ENCODE peak calls at places on chromosomes 12 and 14, in four cellular contexts. X, T, Y and I are unnamed samples.

GRCh38 chr12:105766029-105766428 is 372.7 kb downstream of the NUAK1 start:
- DNase-seq in X (no peak), T (no peak), Y (no peak), I (no peak)

GRCh38 chr12:116210131-116210530 is 67.4 kb downstream of the MED13L start:
- DNase-seq in X (no peak), T (no peak), Y (no peak), I (no peak)

GRCh38 chr12:10249690-10250455 is 37.2 kb downstream of the GABARAPL1 start:
- DNase-seq in X (no peak), T (no peak), Y (no peak), I (no peak)

GRCh38 chr12:85057370-85057963 is 21.3 kb downstream of the LRRIQ1 start:
- DNase-seq in X (peak), T (peak), Y (peak), I (peak)

GRCh38 chr14:100617715-100618693 is 30.8 kb upstream of the BEGAIN start:
- DNase-seq in X (no peak), T (no peak), Y (no peak), I (peak)

GRCh38 chr12:132660047-132660446 is 27.1 kb downstream of the POLE start:
- DNase-seq in X (no peak), T (no peak), Y (no peak), I (no peak)

GRCh38 chr14:72615511-72616121 is 278.3 kb downstream of the DPF3 start:
- DNase-seq in X (no peak), T (peak), Y (no peak), I (no peak)

GRCh38 chr14:99136047-99136400 is 136.0 kb downstream of the BCL11B start:
- DNase-seq in X (no peak), T (no peak), Y (no peak), I (no peak)

GRCh38 chr12:3207858-3208257 is 130.7 kb downstream of the TSPAN9 start:
- DNase-seq in X (peak), T (peak), Y (no peak), I (no peak)

GRCh38 chr12:21938879-21939278 is 2.3 kb downstream of the ABCC9 start:
- DNase-seq in X (no peak), T (no peak), Y (no peak), I (no peak)

GRCh38 chr14:61101803-61102548 is 120.9 kb downstream of the SLC38A6 start:
- DNase-seq in X (no peak), T (peak), Y (no peak), I (no peak)

GRCh38 chr12:68482660-68483059 is 128.0 kb upstream of the RAP1B start:
- DNase-seq in X (no peak), T (peak), Y (no peak), I (peak)

GRCh38 chr12:7142057-7142644 is 12.0 kb downstream of the CLSTN3 start:
- DNase-seq in X (no peak), T (peak), Y (peak), I (peak)

GRCh38 chr14:72740966-72741835 is 152.7 kb downstream of the DPF3 start:
- DNase-seq in X (no peak), T (no peak), Y (no peak), I (no peak)

GRCh38 chr12:130347588-130347987 is 9.9 kb downstream of the PIWIL1 start:
- DNase-seq in X (no peak), T (no peak), Y (peak), I (no peak)

GRCh38 chr12:51819851-51820720 is 28.4 kb downstream of the FIGNL2 start:
- DNase-seq in X (peak), T (no peak), Y (no peak), I (peak)